ENCODE peak calls at places on chromosomes 2 and 18, in ten cellular contexts. C is ELR; O is NCI-H1105; S is cardiac muscle cell; V is CMK; Z is NCI-H524; L is CD8-positive, alpha-beta T cell; J is activated B cell treated with CpG ODN at 0.5 μM for 24 hours; Q is T-helper 9 cell; B is T-helper 2 cell. H is an unnamed sample.

GRCh38 chr2:176533505-176534193 is 264.4 kb downstream of the MTX2 start:
- DNase-seq in O (no peak), L (no peak), S (no peak), Q (no peak), Z (no peak), J (no peak), C (no peak), B (no peak), V (no peak), H (no peak)

GRCh38 chr18:12076424-12077140 is 17.1 kb upstream of the ANKRD62 start:
- DNase-seq in J (no peak), C (no peak), B (no peak), Z (peak), O (no peak), Q (no peak), V (no peak), S (peak), L (no peak), H (no peak)

GRCh38 chr2:239106314-239106908 is 258.5 kb downstream of the TWIST2 start:
- DNase-seq in Q (no peak), Z (peak), O (no peak), L (no peak), C (peak), B (no peak), J (no peak), V (peak), S (peak), H (peak)

GRCh38 chr2:46164581-46165301 is 132.5 kb upstream of the EPAS1 start:
- DNase-seq in C (peak), L (no peak), Z (peak), O (no peak), S (no peak), Q (no peak), B (no peak), J (no peak), V (no peak), H (peak)

GRCh38 chr2:107721581-107721980 is 105.1 kb upstream of the RGPD4 start:
- DNase-seq in S (no peak), L (no peak), J (no peak), O (no peak), B (no peak), C (peak), V (no peak), Q (no peak), Z (no peak), H (no peak)

GRCh38 chr18:3051718-3052410 is 38.9 kb upstream of the LPIN2 start:
- DNase-seq in S (no peak), B (no peak), O (no peak), L (no peak), J (no peak), V (no peak), C (peak), Z (no peak), Q (no peak), H (no peak)

GRCh38 chr2:189249171-189249570 is 69.6 kb upstream of the COL5A2 start:
- DNase-seq in S (no peak), V (no peak), J (no peak), Q (no peak), C (peak), O (no peak), Z (no peak), B (no peak), L (no peak), H (peak)

GRCh38 chr2:240701091-240701735 is 9.5 kb downstream of the AQP12A start:
- DNase-seq in L (no peak), S (no peak), J (no peak), O (no peak), V (no peak), C (no peak), B (no peak), Z (no peak), Q (no peak), H (no peak)

GRCh38 chr18:12637393-12637792 is 20.5 kb downstream of the SPIRE1 start:
- DNase-seq in L (no peak), O (no peak), Z (no peak), Q (no peak), J (no peak), C (peak), S (no peak), B (no peak), V (no peak), H (no peak)

GRCh38 chr2:230643576-230644291 is 68.9 kb upstream of the CAB39 start:
- DNase-seq in J (no peak), Q (no peak), S (no peak), O (no peak), Z (no peak), V (peak), B (no peak), C (no peak), L (no peak), H (no peak)

GRCh38 chr2:72695676-72696075 is 130.2 kb downstream of the EXOC6B start:
- DNase-seq in J (no peak), S (peak), Q (no peak), L (no peak), O (peak), B (no peak), V (no peak), Z (peak), C (no peak), H (no peak)

GRCh38 chr2:20356042-20356441 is 5.4 kb upstream of the PUM2 start:
- DNase-seq in V (no peak), B (no peak), O (peak), Z (peak), C (peak), S (no peak), L (no peak), J (no peak), Q (no peak), H (no peak)

GRCh38 chr18:46756172-46756558 is 688 bp downstream of the ST8SIA5 start:
- DNase-seq in V (no peak), Q (no peak), C (no peak), S (no peak), O (no peak), J (no peak), B (no peak), L (no peak), Z (peak), H (no peak)

GRCh38 chr2:237818066-237818473 is 19.5 kb downstream of the RBM44 start:
- DNase-seq in Q (no peak), O (no peak), Z (no peak), L (no peak), S (no peak), J (no peak), B (no peak), V (no peak), C (peak), H (peak)

GRCh38 chr2:70469961-70470360 is 83.7 kb downstream of the TGFA start:
- DNase-seq in J (no peak), L (no peak), S (no peak), V (no peak), B (no peak), Q (no peak), O (no peak), C (no peak), Z (no peak), H (no peak)

GRCh38 chr18:54805571-54806334 is 22.5 kb upstream of the RAB27B start:
- DNase-seq in J (no peak), V (peak), O (no peak), Z (no peak), Q (no peak), L (no peak), C (peak), S (peak), B (no peak), H (peak)

GRCh38 chr2:101872480-101872879 is 119.3 kb upstream of the IL1R2 start:
- DNase-seq in V (no peak), C (no peak), Q (no peak), O (no peak), B (no peak), S (no peak), Z (no peak), L (no peak), J (no peak), H (no peak)

GRCh38 chr2:110679337-110679707 is 1.5 kb upstream of the BUB1 start:
- DNase-seq in Q (no peak), C (peak), Z (no peak), B (no peak), J (no peak), V (peak), S (no peak), O (no peak), L (no peak), H (no peak)

GRCh38 chr2:3099145-3099859 is 278.3 kb downstream of the EIPR1 start:
- DNase-seq in Q (no peak), Z (no peak), C (no peak), B (no peak), J (no peak), S (no peak), V (no peak), O (no peak), L (no peak), H (no peak)

GRCh38 chr18:24231773-24232735 is 93.2 kb downstream of the CABYR start:
- DNase-seq in L (no peak), B (no peak), S (no peak), Z (no peak), Q (no peak), C (peak), V (no peak), J (no peak), O (no peak), H (no peak)

GRCh38 chr2:215982465-215982875 is 30.9 kb downstream of the MREG start:
- DNase-seq in L (no peak), V (no peak), Q (no peak), J (no peak), B (no peak), S (no peak), C (peak), Z (no peak), O (no peak), H (no peak)

GRCh38 chr18:50969448-50969847 is 1.6 kb downstream of the ELAC1 start:
- DNase-seq in S (no peak), B (no peak), O (peak), Z (no peak), J (no peak), Q (no peak), V (no peak), L (no peak), C (no peak), H (no peak)

GRCh38 chr2:45568935-45569334 is 42.1 kb downstream of the SRBD1 start:
- DNase-seq in J (no peak), C (peak), B (no peak), V (no peak), Z (no peak), S (no peak), L (no peak), Q (no peak), O (no peak), H (no peak)

GRCh38 chr2:217895070-217895635 is 107.6 kb downstream of the TNS1 start:
- DNase-seq in L (no peak), S (no peak), O (no peak), Q (no peak), V (no peak), C (no peak), J (no peak), Z (no peak), B (no peak), H (no peak)

GRCh38 chr2:54107903-54108615 is 7.4 kb upstream of the ACYP2 start:
- DNase-seq in B (no peak), O (no peak), L (no peak), V (no peak), S (no peak), J (no peak), Z (peak), C (no peak), Q (no peak), H (no peak)

GRCh38 chr2:192068966-192069365 is 125.8 kb downstream of the TMEFF2 start:
- DNase-seq in O (no peak), S (no peak), B (no peak), C (no peak), Q (no peak), Z (no peak), J (no peak), L (no peak), V (no peak), H (no peak)

GRCh38 chr18:9328776-9329175 is 5.8 kb upstream of the TWSG1 start:
- DNase-seq in Q (no peak), O (no peak), B (no peak), S (no peak), C (peak), Z (no peak), V (no peak), L (no peak), J (no peak), H (no peak)

GRCh38 chr2:239935789-239936758 is 89.1 kb downstream of the NDUFA10 start:
- DNase-seq in L (no peak), Q (no peak), C (peak), J (peak), S (no peak), O (no peak), V (no peak), B (no peak), Z (no peak), H (no peak)

GRCh38 chr18:459801-460200 is 40.7 kb downstream of the COLEC12 start:
- DNase-seq in Q (no peak), Z (no peak), B (no peak), S (no peak), L (no peak), O (no peak), V (no peak), C (no peak), J (no peak), H (no peak)